ENCODE peak calls at places on chromosome 19, in nine cellular contexts. I, R, M, P, U, D, W, A and S are unnamed samples.

GRCh38 chr19:1104452-1105216 is 840 bp downstream of the GPX4 start:
- DNase-seq in I (no peak), R (peak), M (peak), P (peak), U (peak), D (peak), W (peak), A (peak), S (peak)

GRCh38 chr19:41357746-41358145 is 4.0 kb upstream of the TGFB1 start:
- DNase-seq in I (no peak), R (no peak), M (no peak), P (no peak), U (no peak), D (no peak), W (no peak), A (no peak), S (no peak)

GRCh38 chr19:38250821-38251563 is 5.2 kb downstream of the PPP1R14A start:
- DNase-seq in I (peak), R (no peak), M (peak), P (peak), U (peak), D (no peak), W (no peak), A (peak), S (peak)

GRCh38 chr19:38831142-38831605 is 420 bp downstream of the ECH1 start:
- DNase-seq in I (peak), R (peak), M (peak), P (peak), U (peak), D (peak), W (peak), A (peak), S (peak)

GRCh38 chr19:31578326-31578725 is 229.1 kb upstream of the TSHZ3 start:
- DNase-seq in I (no peak), R (no peak), M (no peak), P (no peak), U (no peak), D (no peak), W (no peak), A (no peak), S (no peak)

GRCh38 chr19:55132453-55133129 is 15.2 kb upstream of the PPP1R12C start:
- DNase-seq in I (no peak), R (no peak), M (no peak), P (no peak), U (no peak), D (no peak), W (no peak), A (no peak), S (no peak)

GRCh38 chr19:47610546-47610894 is 1.6 kb downstream of the BICRA start:
- DNase-seq in I (no peak), R (no peak), M (no peak), P (no peak), U (no peak), D (no peak), W (no peak), A (no peak), S (no peak)

GRCh38 chr19:48619692-48620565 is 623 bp downstream of the SPHK2 start:
- DNase-seq in I (no peak), R (no peak), M (no peak), P (peak), U (no peak), D (no peak), W (peak), A (no peak), S (no peak)

GRCh38 chr19:19529783-19530422 is 1.2 kb downstream of the YJEFN3 start:
- DNase-seq in I (no peak), R (no peak), M (no peak), P (no peak), U (no peak), D (no peak), W (no peak), A (no peak), S (no peak)